ENCODE peak calls at places on chromosomes 11 and 22, in nine cellular contexts. H, S, N, W, Y, R, O, J and P are unnamed samples.
A peak's percentile ranks its signal among the peaks of the same experiment; 100 is the strongest.

GRCh38 chr11:26947904-26948639 is 45.8 kb upstream of the FIBIN start:
- DNase-seq in H (no peak), S (no peak), N (no peak), W (no peak), Y (no peak), R (no peak), O (no peak), J (no peak), P (no peak)

GRCh38 chr22:37904572-37905533 is 1.2 kb upstream of the MICALL1 start:
- DNase-seq in H (peak; percentile 95), S (peak; percentile 84), N (no peak), W (no peak), Y (peak; percentile 45), R (no peak), O (peak; percentile 93), J (no peak), P (peak; percentile 90)

GRCh38 chr22:37043214-37043827 is 8.2 kb upstream of the KCTD17 start:
- DNase-seq in H (no peak), S (no peak), N (no peak), W (no peak), Y (no peak), R (no peak), O (no peak), J (no peak), P (no peak)

GRCh38 chr11:46299425-46300067 is 22.1 kb downstream of the CREB3L1 start:
- DNase-seq in H (no peak), S (no peak), N (no peak), W (no peak), Y (no peak), R (no peak), O (no peak), J (no peak), P (no peak)

GRCh38 chr22:45754822-45755221 is 83.2 kb downstream of the ATXN10 start:
- DNase-seq in H (no peak), S (no peak), N (no peak), W (no peak), Y (no peak), R (no peak), O (no peak), J (no peak), P (no peak)

GRCh38 chr11:19827399-19828135 is 114.9 kb downstream of the NAV2 start:
- DNase-seq in H (no peak), S (no peak), N (no peak), W (no peak), Y (no peak), R (no peak), O (no peak), J (no peak), P (no peak)

GRCh38 chr11:78187366-78188011 is 937 bp downstream of the KCTD21 start:
- DNase-seq in H (no peak), S (no peak), N (no peak), W (no peak), Y (peak; percentile 95), R (no peak), O (no peak), J (no peak), P (no peak)

GRCh38 chr11:131615611-131616010 is 245.2 kb downstream of the NTM start:
- DNase-seq in H (no peak), S (no peak), N (no peak), W (no peak), Y (no peak), R (no peak), O (no peak), J (no peak), P (no peak)

GRCh38 chr11:10373340-10373739 is 68.5 kb downstream of the ADM start:
- DNase-seq in H (no peak), S (no peak), N (no peak), W (no peak), Y (no peak), R (no peak), O (no peak), J (no peak), P (no peak)

GRCh38 chr11:1260023-1260501 is 37.2 kb downstream of the MUC5B start:
- DNase-seq in H (no peak), S (peak; percentile 6), N (no peak), W (no peak), Y (peak; percentile 57), R (no peak), O (peak; percentile 23), J (no peak), P (no peak)

GRCh38 chr11:111823131-111823530 is 48.2 kb downstream of the ALG9 start:
- DNase-seq in H (no peak), S (no peak), N (no peak), W (no peak), Y (no peak), R (no peak), O (no peak), J (no peak), P (no peak)